ENCODE peak calls at places on chromosomes 6 and 20, in six cellular contexts. V is Calu3, E is psoas muscle, M is adrenal gland, Q is dorsolateral prefrontal cortex, Y is Panc1. L is an unnamed sample.

GRCh38 chr20:57003012-57003411 is 263.4 kb downstream of the BMP7 start:
- DNase-seq in V (no peak), E (no peak), M (no peak), Q (no peak), Y (no peak), L (peak; percentile 57)

GRCh38 chr20:22984611-22985010 is 50.5 kb upstream of the SSTR4 start:
- DNase-seq in V (no peak), E (no peak), M (no peak), Q (no peak), Y (no peak), L (no peak)

GRCh38 chr6:126444874-126445273 is 105.0 kb downstream of the CENPW start:
- DNase-seq in V (no peak), E (no peak), M (no peak), Q (no peak), Y (no peak), L (no peak)

GRCh38 chr20:44010162-44010704 is 95.6 kb downstream of the TOX2 start:
- DNase-seq in V (no peak), E (no peak), M (no peak), Q (no peak), Y (no peak), L (peak; percentile 61)

GRCh38 chr20:11379257-11380011 is 538.3 kb upstream of the BTBD3 start:
- DNase-seq in V (no peak), E (peak; percentile 45), M (no peak), Q (no peak), Y (no peak), L (no peak)

GRCh38 chr6:30000156-30000791 is 57.9 kb downstream of the HLA-A start:
- DNase-seq in V (no peak), E (no peak), M (no peak), Q (no peak), Y (no peak), L (no peak)

GRCh38 chr20:3930265-3931206 is 41.3 kb downstream of the PANK2 start:
- DNase-seq in V (no peak), E (no peak), M (no peak), Q (no peak), Y (no peak), L (no peak)

GRCh38 chr20:53608071-53608455 is 14.4 kb upstream of the ZNF217 start:
- DNase-seq in V (no peak), E (no peak), M (no peak), Q (no peak), Y (no peak), L (peak; percentile 75)

GRCh38 chr6:43600595-43600994 is 24.6 kb downstream of the POLH start:
- DNase-seq in V (no peak), E (no peak), M (no peak), Q (no peak), Y (no peak), L (no peak)

GRCh38 chr6:99349620-99350141 is at the start of gene FAXC:
- DNase-seq in V (peak; percentile 74), E (peak; percentile 47), M (no peak), Q (peak; percentile 81), Y (no peak), L (no peak)

GRCh38 chr20:4152696-4153235 is 137.4 kb upstream of the RNF24 start:
- DNase-seq in V (no peak), E (no peak), M (no peak), Q (no peak), Y (no peak), L (no peak)

GRCh38 chr6:17179246-17180073 is 77.6 kb downstream of the STMND1 start:
- DNase-seq in V (no peak), E (no peak), M (no peak), Q (no peak), Y (no peak), L (no peak)

GRCh38 chr20:38599410-38599882 is 2.2 kb upstream of the ARHGAP40 start:
- DNase-seq in V (peak; percentile 97), E (peak; percentile 53), M (peak; percentile 69), Q (no peak), Y (no peak), L (no peak)

GRCh38 chr6:102549221-102549874 is 1155.8 kb downstream of the GRIK2 start:
- DNase-seq in V (no peak), E (no peak), M (no peak), Q (no peak), Y (no peak), L (no peak)

GRCh38 chr6:40763001-40763400 is 175.8 kb upstream of the LRFN2 start:
- DNase-seq in V (no peak), E (no peak), M (no peak), Q (no peak), Y (no peak), L (no peak)

GRCh38 chr6:159151266-159151855 is 17.8 kb upstream of the FNDC1 start:
- DNase-seq in V (peak; percentile 67), E (no peak), M (peak; percentile 58), Q (peak; percentile 39), Y (no peak), L (no peak)

GRCh38 chr6:133548409-133548808 is 307.3 kb downstream of the EYA4 start:
- DNase-seq in V (peak; percentile 56), E (no peak), M (no peak), Q (no peak), Y (no peak), L (no peak)

GRCh38 chr20:53036992-53037391 is 64.8 kb downstream of the TSHZ2 start:
- DNase-seq in V (no peak), E (no peak), M (peak; percentile 32), Q (no peak), Y (no peak), L (peak; percentile 89)

GRCh38 chr6:89834884-89835792 is 5.5 kb downstream of the CASP8AP2 start:
- DNase-seq in V (no peak), E (no peak), M (no peak), Q (no peak), Y (no peak), L (no peak)

DNA sequence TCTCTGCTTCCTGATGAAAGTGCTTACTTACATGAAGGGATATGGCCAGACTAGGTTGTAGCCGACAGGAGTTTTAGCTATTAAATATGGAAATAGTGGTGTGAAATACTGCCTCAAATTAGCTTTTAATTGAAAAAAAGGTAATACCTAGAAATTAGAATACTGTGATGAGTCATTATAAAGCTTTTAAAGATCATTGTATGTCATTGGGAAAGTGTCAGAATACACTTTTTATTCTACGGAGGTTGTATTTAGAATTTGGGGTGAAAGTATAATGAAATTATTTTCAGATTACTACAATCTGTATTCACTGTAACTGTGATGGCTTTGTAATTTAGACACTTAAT is 2.2 kb downstream of the LOC128125822 start:
- DNase-seq in V (no peak), E (no peak), M (no peak), Q (no peak), Y (no peak), L (no peak)
- TF ChIP-seq CTCF in V (no peak), E (no peak), M (peak; percentile 4), Q (no peak), Y (peak; percentile 58), L (no peak)

GRCh38 chr20:61560361-61560853 is 308.3 kb downstream of the CDH4 start:
- DNase-seq in V (no peak), E (no peak), M (no peak), Q (no peak), Y (no peak), L (no peak)
- TF ChIP-seq CTCF in V (no peak), E (no peak), M (no peak), Q (no peak), Y (no peak), L (no peak)

DNA sequence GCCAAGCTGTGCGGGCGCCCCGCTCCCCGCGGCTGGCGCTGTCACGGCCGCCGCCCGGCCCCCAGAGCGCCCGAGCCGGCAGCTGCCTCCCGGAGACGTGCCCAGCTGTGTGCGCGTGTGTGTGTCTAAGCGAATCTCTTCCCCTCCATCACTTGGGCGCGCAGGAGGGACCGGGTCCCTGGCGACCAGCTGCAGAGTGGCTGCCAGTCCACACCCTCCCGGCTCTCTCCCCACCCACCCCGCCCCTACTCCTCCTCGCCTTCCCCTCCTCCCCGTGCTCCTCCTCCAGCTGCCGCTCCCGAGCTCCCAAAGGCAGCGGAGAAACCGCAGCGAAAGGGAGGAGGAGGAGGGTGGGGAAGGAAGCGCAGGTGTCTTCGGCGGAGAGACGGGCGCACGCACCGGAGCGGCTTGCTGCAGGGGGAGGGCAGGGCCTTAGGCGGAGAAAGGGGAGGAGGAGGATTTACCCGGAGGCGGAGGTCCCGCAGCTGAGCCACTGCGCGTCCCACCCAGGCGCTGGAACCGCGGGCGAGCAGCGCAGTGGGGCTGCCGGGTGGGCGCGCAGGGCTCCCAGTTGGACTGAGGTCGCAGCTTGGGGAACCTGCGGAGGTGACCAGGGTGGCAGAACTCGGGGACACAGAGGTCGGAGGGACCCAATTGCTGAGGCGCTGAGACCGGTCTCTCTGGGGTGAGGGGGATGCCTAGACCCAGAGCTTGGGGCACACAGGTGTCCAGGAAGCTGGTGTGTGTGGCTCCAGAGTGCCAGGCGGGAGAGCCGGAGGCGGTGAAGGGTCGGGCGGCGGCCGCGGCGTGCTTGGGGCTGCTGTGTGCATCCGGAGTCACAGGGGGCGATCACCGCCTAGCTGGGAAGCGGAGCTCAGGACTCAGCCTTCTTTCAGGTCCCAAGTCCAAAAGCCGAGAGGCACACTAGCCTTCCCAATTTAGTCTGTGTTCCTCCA is at the start of gene HS3ST5:
- DNase-seq in V (peak; percentile 85), E (peak; percentile 64), M (no peak), Q (peak; percentile 14), Y (no peak), L (no peak)
- TF ChIP-seq CTCF in V (peak; percentile 53), E (peak; percentile 23), M (peak; percentile 18), Q (peak; percentile 46), Y (peak; percentile 77), L (no peak)

GRCh38 chr6:55617272-55617671 is 38.3 kb upstream of the HMGCLL1 start:
- DNase-seq in V (peak; percentile 42), E (no peak), M (no peak), Q (no peak), Y (peak; percentile 13), L (no peak)
- TF ChIP-seq CTCF in V (peak; percentile 37), E (no peak), M (peak; percentile 42), Q (peak; percentile 33), Y (peak; percentile 71), L (no peak)

DNA sequence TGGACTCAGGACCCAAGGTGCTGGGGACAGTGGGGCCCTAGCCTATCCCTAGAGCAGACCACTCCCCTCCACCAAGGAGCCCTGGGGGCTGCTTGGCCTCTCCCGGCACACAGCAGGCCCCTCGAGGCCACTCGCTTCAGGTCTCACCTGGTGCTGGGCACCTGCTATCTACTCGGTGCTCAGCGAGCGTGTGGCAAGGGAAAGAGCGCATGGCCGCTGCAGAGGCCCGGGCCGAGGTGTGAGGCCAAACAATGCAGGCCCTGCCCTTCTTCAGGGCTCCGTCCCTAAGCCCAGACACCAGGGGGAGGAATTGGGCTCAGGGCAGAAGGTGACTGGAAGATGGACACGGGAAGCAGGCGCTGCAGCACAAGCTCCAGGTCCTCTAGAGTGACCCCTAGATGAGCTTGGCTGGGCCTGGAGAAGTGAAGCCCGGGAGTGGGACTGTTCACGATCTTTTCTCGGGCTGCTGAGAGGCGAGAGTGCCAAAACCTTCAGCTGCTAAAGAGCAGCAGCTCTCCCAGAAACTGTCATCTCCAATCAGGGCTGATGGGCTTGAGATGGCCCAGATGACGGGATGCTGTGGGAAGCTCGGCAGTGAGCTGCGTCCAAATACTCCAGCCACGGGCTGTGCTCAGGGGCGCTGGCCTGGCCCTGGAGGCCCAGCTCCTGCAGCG is 43.9 kb downstream of the APCDD1L start:
- DNase-seq in V (no peak), E (peak; percentile 75), M (no peak), Q (peak; percentile 73), Y (no peak), L (no peak)
- TF ChIP-seq CTCF in V (no peak), E (no peak), M (no peak), Q (no peak), Y (no peak), L (no peak)